ENCODE peak calls at places on chromosome 11, in four cellular contexts. I, X, H and O are unnamed samples.

GRCh38 chr11:24155792-24156191 is 341.1 kb upstream of the LUZP2 start:
- DNase-seq in I (no peak), H (no peak), X (no peak), O (no peak)

GRCh38 chr11:75246673-75247350 is 6.2 kb downstream of the TPBGL start:
- DNase-seq in I (no peak), H (no peak), X (no peak), O (no peak)

GRCh38 chr11:7286178-7286577 is 34.5 kb downstream of the SYT9 start:
- DNase-seq in X (no peak), H (no peak), I (no peak), O (no peak)

GRCh38 chr11:67482736-67483497 is at the start of gene AIP:
- DNase-seq in H (peak), I (peak), X (peak), O (peak)

GRCh38 chr11:60345489-60345888 is 18.4 kb downstream of the MS4A6E start:
- DNase-seq in H (no peak), X (no peak), I (no peak), O (no peak)

GRCh38 chr11:7577226-7577882 is 63.6 kb downstream of the PPFIBP2 start:
- DNase-seq in I (no peak), H (no peak), X (no peak), O (no peak)

GRCh38 chr11:10114593-10115404 is 179.2 kb downstream of the SBF2 start:
- DNase-seq in X (no peak), H (no peak), I (no peak), O (no peak)

GRCh38 chr11:4826425-4826824 is 5.3 kb downstream of the OR51F2 start:
- DNase-seq in X (no peak), I (no peak), H (peak), O (no peak)

GRCh38 chr11:69828276-69828970 is 9.2 kb upstream of the FGF3 start:
- DNase-seq in X (no peak), H (no peak), I (no peak), O (no peak)